ENCODE peak calls at places on chromosomes 5 and 9, in four cellular contexts. W, F, Q and U are unnamed samples.

GRCh38 chr9:13607746-13608445 is 328.4 kb upstream of the MPDZ start:
- DNase-seq in W (no peak), F (no peak), Q (no peak), U (peak)

GRCh38 chr5:180605554-180606214 is 14.4 kb upstream of the SCGB3A1 start:
- DNase-seq in W (peak), F (peak), Q (peak), U (peak)

GRCh38 chr5:67146574-67146973 is 50.0 kb downstream of the CD180 start:
- DNase-seq in W (no peak), F (no peak), Q (no peak), U (no peak)

GRCh38 chr5:176816043-176816745 is 5.8 kb downstream of the UNC5A start:
- DNase-seq in W (no peak), F (no peak), Q (no peak), U (no peak)

GRCh38 chr9:114733814-114734213 is 51.8 kb upstream of the TEX48 start:
- DNase-seq in W (no peak), F (no peak), Q (no peak), U (no peak)

GRCh38 chr5:74483001-74483400 is 157.5 kb downstream of the ENC1 start:
- DNase-seq in W (no peak), F (no peak), Q (no peak), U (no peak)

GRCh38 chr5:113480243-113480642 is 8.0 kb downstream of the MCC start:
- DNase-seq in W (no peak), F (no peak), Q (no peak), U (no peak)

GRCh38 chr5:175246242-175246891 is 197.6 kb downstream of the DRD1 start:
- DNase-seq in W (peak), F (peak), Q (no peak), U (no peak)

DNA sequence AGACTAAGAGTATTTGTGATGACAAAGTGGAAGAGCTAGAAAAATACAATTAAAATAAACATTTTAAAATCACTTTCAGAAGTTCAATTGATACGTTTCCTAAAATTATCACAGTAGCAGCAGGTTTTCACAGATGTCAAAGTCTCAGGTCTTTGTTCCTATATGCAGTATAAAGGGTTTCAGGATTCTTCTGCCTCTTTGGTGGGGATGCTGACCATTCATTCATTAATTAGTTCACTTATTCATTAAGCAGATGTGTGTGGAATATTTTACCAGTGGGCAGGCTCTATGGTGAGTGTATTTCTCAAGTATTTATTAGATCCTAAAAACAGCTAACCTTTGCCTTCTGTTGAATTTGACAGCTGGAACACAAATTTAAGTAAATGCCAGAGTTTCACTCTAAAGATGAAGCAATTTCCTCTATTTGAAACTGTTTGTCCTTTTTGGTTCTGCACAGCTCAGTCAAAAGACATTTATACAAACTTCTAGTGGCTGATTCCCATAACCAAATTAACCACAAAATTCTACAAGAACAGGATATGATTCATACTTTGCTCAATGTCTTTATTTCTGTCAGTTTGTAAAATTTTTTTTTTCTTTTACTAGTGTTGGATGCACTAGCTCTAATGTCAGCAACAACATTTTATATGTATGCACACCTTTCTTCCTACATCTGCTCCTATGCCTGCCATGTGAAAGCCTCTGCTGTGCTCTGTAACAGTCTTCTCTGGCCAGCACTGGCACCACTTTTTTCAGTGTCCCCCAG is 75.9 kb upstream of the PRR16 start:
- DNase-seq in W (no peak), F (no peak), Q (no peak), U (peak)
- H3K9ac ChIP-seq in W (no peak), F (no peak), Q (no peak), U (no peak)

DNA sequence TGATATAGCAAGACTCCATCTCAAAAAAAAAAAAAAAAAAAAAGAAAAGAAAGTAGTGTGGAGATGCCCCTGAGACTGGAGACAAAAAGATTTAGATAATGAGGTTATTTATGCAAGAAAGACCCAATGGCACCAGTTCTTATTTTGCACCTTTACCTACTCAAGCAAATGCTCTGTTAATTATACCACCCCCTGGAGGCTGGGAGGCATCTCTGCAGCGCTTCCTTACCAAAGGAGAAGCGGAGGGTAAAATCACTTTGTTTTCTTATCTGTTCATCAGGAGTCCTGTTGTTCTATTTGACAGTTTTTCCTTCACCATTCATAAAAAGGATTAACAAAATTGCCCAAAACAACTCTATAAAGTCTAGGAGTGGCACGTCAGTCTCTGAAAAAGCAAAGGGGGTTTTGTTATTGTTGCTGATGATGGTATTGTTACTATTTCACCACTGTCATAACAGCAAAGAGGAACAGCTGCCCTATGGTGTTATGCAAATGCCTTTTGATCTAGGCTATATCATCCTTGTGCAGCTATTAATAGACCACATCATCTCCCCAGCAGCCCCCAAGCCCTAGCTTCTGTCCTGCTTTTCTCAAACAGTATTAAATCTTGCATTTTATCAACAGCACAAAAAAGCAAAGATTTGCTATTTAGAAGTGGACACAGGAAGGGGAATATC is 174.0 kb downstream of the PALM2AKAP2 start:
- DNase-seq in W (no peak), F (no peak), Q (no peak), U (no peak)
- TF ChIP-seq MAX in W (no peak), F (no peak), Q (no peak), U (no peak)

GRCh38 chr9:129694265-129694664 is 28.8 kb downstream of the PRRX2 start:
- DNase-seq in W (no peak), F (no peak), Q (no peak), U (no peak)
- H3K9ac ChIP-seq in W (no peak), F (no peak), Q (no peak), U (no peak)

DNA sequence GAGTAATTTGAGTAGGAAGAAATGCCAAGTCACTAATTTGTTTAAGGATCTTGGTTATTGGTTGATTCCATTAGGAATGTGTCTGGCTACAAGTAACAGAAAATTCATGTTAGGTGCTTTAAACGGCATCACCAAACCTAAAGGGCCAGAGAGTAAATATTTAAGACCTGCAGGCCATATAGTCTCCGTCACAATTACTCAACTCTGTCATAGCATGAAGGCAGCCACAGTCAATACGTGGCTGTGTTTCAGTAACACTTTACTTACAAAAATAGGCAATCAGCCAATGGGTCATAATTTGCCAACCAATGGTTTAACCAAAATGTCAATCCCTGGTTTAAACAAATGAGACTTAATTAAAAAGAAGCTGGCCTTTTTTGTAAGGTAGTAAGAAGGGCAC is 98.5 kb downstream of the ARL15 start:
- DNase-seq in W (no peak), F (no peak), Q (no peak), U (no peak)
- TF ChIP-seq MAX in W (no peak), F (no peak), Q (no peak), U (no peak)